ENCODE peak calls at places on chromosomes 6 and 20, in eight cellular contexts. P, R, Z, U, F, J, I and Y are unnamed samples.

GRCh38 chr6:35522660-35523658 is 10.3 kb upstream of the TULP1 start:
- DNase-seq in P (peak), R (peak), Z (peak), U (peak), F (peak), J (peak), I (peak), Y (peak)

GRCh38 chr20:54474046-54474445 is 1.3 kb upstream of the DOK5 start:
- DNase-seq in P (no peak), R (no peak), Z (no peak), U (no peak), F (no peak), J (no peak), I (no peak), Y (no peak)

GRCh38 chr20:39588148-39588757 is 626.1 kb downstream of the DHX35 start:
- DNase-seq in P (no peak), R (no peak), Z (no peak), U (no peak), F (no peak), J (no peak), I (no peak), Y (no peak)

GRCh38 chr20:32570401-32571190 is 14.5 kb downstream of the NOL4L start:
- DNase-seq in P (no peak), R (no peak), Z (no peak), U (no peak), F (peak), J (no peak), I (no peak), Y (no peak)

GRCh38 chr6:5998236-5998635 is 8.5 kb downstream of the NRN1 start:
- DNase-seq in P (no peak), R (no peak), Z (no peak), U (no peak), F (no peak), J (no peak), I (no peak), Y (no peak)

GRCh38 chr6:106370639-106371038 is 10.1 kb downstream of the CRYBG1 start:
- DNase-seq in P (no peak), R (no peak), Z (no peak), U (no peak), F (no peak), J (peak), I (no peak), Y (no peak)

GRCh38 chr20:8132015-8132631 is at the start of gene PLCB1:
- DNase-seq in P (peak), R (peak), Z (peak), U (peak), F (peak), J (peak), I (peak), Y (peak)

GRCh38 chr6:125749864-125750691 is 646 bp downstream of the HEY2 start:
- DNase-seq in P (peak), R (no peak), Z (no peak), U (no peak), F (no peak), J (no peak), I (no peak), Y (no peak)

GRCh38 chr6:156557269-156557885 is 219.8 kb upstream of the ARID1B start:
- DNase-seq in P (peak), R (no peak), Z (no peak), U (no peak), F (no peak), J (no peak), I (peak), Y (peak)

GRCh38 chr6:121856296-121856695 is 420.9 kb downstream of the GJA1 start:
- DNase-seq in P (peak), R (no peak), Z (peak), U (no peak), F (no peak), J (no peak), I (peak), Y (peak)

GRCh38 chr6:155541976-155542375 is 86.3 kb upstream of the NOX3 start:
- DNase-seq in P (no peak), R (no peak), Z (no peak), U (no peak), F (no peak), J (no peak), I (no peak), Y (no peak)

GRCh38 chr6:30144821-30145220 is 8.9 kb downstream of the TRIM40 start:
- DNase-seq in P (no peak), R (no peak), Z (no peak), U (no peak), F (no peak), J (no peak), I (no peak), Y (no peak)

GRCh38 chr20:54680439-54680838 is 205.0 kb downstream of the DOK5 start:
- DNase-seq in P (no peak), R (no peak), Z (no peak), U (no peak), F (no peak), J (no peak), I (no peak), Y (no peak)

GRCh38 chr20:36305602-36306556 is at the start of gene DLGAP4:
- DNase-seq in P (no peak), R (no peak), Z (no peak), U (no peak), F (no peak), J (no peak), I (no peak), Y (no peak)

GRCh38 chr6:165986647-165987482 is 180.8 kb downstream of the TBXT start:
- DNase-seq in P (peak), R (no peak), Z (peak), U (no peak), F (no peak), J (no peak), I (no peak), Y (peak)

GRCh38 chr6:137496909-137497721 is 2.9 kb upstream of the OLIG3 start:
- DNase-seq in P (no peak), R (no peak), Z (no peak), U (no peak), F (no peak), J (no peak), I (no peak), Y (no peak)

GRCh38 chr6:117352466-117353081 is 73.2 kb downstream of the ROS1 start:
- DNase-seq in P (peak), R (no peak), Z (peak), U (no peak), F (no peak), J (peak), I (peak), Y (peak)

GRCh38 chr6:42128460-42129359 is 13.7 kb downstream of the C6orf132 start:
- DNase-seq in P (no peak), R (no peak), Z (no peak), U (no peak), F (no peak), J (no peak), I (no peak), Y (peak)

GRCh38 chr20:46200582-46201570 is 82.8 kb downstream of the CD40 start:
- DNase-seq in P (no peak), R (no peak), Z (no peak), U (no peak), F (no peak), J (no peak), I (no peak), Y (no peak)

GRCh38 chr6:105675715-105676397 is 273.0 kb upstream of the PREP start:
- DNase-seq in P (peak), R (no peak), Z (peak), U (no peak), F (no peak), J (peak), I (peak), Y (peak)

GRCh38 chr6:12343122-12343439 is 52.9 kb downstream of the EDN1 start:
- DNase-seq in P (no peak), R (no peak), Z (no peak), U (no peak), F (no peak), J (no peak), I (no peak), Y (peak)

GRCh38 chr6:147949981-147950622 is 392.5 kb upstream of the SASH1 start:
- DNase-seq in P (no peak), R (no peak), Z (no peak), U (no peak), F (no peak), J (no peak), I (no peak), Y (peak)

GRCh38 chr6:144194293-144194828 is 44.0 kb downstream of the STX11 start:
- DNase-seq in P (no peak), R (no peak), Z (no peak), U (no peak), F (no peak), J (no peak), I (no peak), Y (peak)

GRCh38 chr6:110323004-110323657 is 35.0 kb downstream of the METTL24 start:
- DNase-seq in P (no peak), R (no peak), Z (no peak), U (no peak), F (no peak), J (no peak), I (no peak), Y (no peak)

GRCh38 chr6:107600936-107601335 is 111.0 kb downstream of the SOBP start:
- DNase-seq in P (peak), R (no peak), Z (peak), U (no peak), F (no peak), J (no peak), I (peak), Y (peak)

GRCh38 chr6:130020106-130020851 is 1.9 kb downstream of the L3MBTL3 start:
- DNase-seq in P (no peak), R (peak), Z (no peak), U (peak), F (no peak), J (no peak), I (peak), Y (no peak)

GRCh38 chr20:37938181-37938775 is 35.4 kb downstream of the VSTM2L start:
- DNase-seq in P (no peak), R (no peak), Z (no peak), U (no peak), F (no peak), J (no peak), I (no peak), Y (no peak)

GRCh38 chr6:89602136-89602535 is 36.4 kb downstream of the LYRM2 start:
- DNase-seq in P (no peak), R (no peak), Z (no peak), U (no peak), F (no peak), J (no peak), I (no peak), Y (no peak)

GRCh38 chr6:150334790-150335783 is 33.7 kb upstream of the IYD start:
- DNase-seq in P (peak), R (no peak), Z (peak), U (no peak), F (no peak), J (peak), I (peak), Y (peak)

GRCh38 chr6:130223508-130223907 is 757 bp upstream of the SAMD3 start:
- DNase-seq in P (peak), R (peak), Z (peak), U (peak), F (no peak), J (no peak), I (no peak), Y (peak)